ENCODE peak calls at places on chromosomes 11 and 22, in seven cellular contexts. X is upper lobe of left lung, E is body of pancreas, K is heart right ventricle, Y is K562, U is right lobe of liver, L is psoas muscle. S is an unnamed sample.

GRCh38 chr11:97966901-97967300 is 1053.8 kb upstream of the CNTN5 start:
- ATAC-seq in X (no peak), E (no peak), K (no peak), Y (no peak), U (no peak), L (no peak), S (no peak)

GRCh38 chr11:75013051-75013450 is 24.3 kb downstream of the NEU3 start:
- ATAC-seq in X (no peak), E (no peak), K (no peak), Y (peak; percentile 88), U (no peak), L (no peak), S (no peak)

GRCh38 chr22:37741312-37741795 is 44.5 kb downstream of the TRIOBP start:
- ATAC-seq in X (peak; percentile 57), E (no peak), K (peak; percentile 68), Y (no peak), U (peak; percentile 66), L (no peak), S (peak; percentile 75)

GRCh38 chr11:858993-859339 is 16.3 kb downstream of the TSPAN4 start:
- ATAC-seq in X (no peak), E (no peak), K (no peak), Y (no peak), U (no peak), L (no peak), S (no peak)

GRCh38 chr11:126619516-126619915 is 264.0 kb downstream of the ST3GAL4 start:
- ATAC-seq in X (no peak), E (no peak), K (no peak), Y (no peak), U (peak; percentile 88), L (no peak), S (no peak)

GRCh38 chr22:30183271-30183670 is 63.3 kb downstream of the LIF start:
- ATAC-seq in X (no peak), E (no peak), K (no peak), Y (no peak), U (no peak), L (no peak), S (no peak)

GRCh38 chr22:43427296-43428004 is 15.6 kb downstream of the MPPED1 start:
- ATAC-seq in X (no peak), E (no peak), K (no peak), Y (peak; percentile 59), U (no peak), L (no peak), S (no peak)

GRCh38 chr22:39101226-39101625 is 4.2 kb downstream of the APOBEC3H start:
- ATAC-seq in X (peak; percentile 17), E (no peak), K (no peak), Y (no peak), U (no peak), L (no peak), S (no peak)

GRCh38 chr11:13963169-13963948 is 836 bp downstream of the SPON1 start:
- ATAC-seq in X (no peak), E (peak; percentile 30), K (peak; percentile 45), Y (no peak), U (peak; percentile 5), L (no peak), S (peak; percentile 47)

GRCh38 chr22:24380220-24381218 is 46.9 kb upstream of the ADORA2A start:
- ATAC-seq in X (no peak), E (no peak), K (no peak), Y (no peak), U (no peak), L (peak; percentile 40), S (no peak)

GRCh38 chr11:115075340-115075739 is 397.0 kb downstream of the NXPE2 start:
- ATAC-seq in X (no peak), E (no peak), K (no peak), Y (no peak), U (no peak), L (no peak), S (no peak)

GRCh38 chr11:129237880-129238638 is 45.9 kb upstream of the ARHGAP32 start:
- ATAC-seq in X (no peak), E (no peak), K (no peak), Y (no peak), U (no peak), L (no peak), S (no peak)

GRCh38 chr11:66143264-66143566 is 73.1 kb downstream of the PACS1 start:
- ATAC-seq in X (no peak), E (peak; percentile 8), K (no peak), Y (no peak), U (no peak), L (no peak), S (no peak)

GRCh38 chr11:86176165-86176884 is 68.2 kb upstream of the EED start:
- ATAC-seq in X (peak; percentile 42), E (no peak), K (no peak), Y (peak; percentile 79), U (peak; percentile 75), L (no peak), S (no peak)

GRCh38 chr11:12767022-12767421 is 92.8 kb downstream of the TEAD1 start:
- ATAC-seq in X (no peak), E (no peak), K (no peak), Y (no peak), U (no peak), L (no peak), S (no peak)

GRCh38 chr11:58504232-58504631 is 3.7 kb downstream of the OR5B21 start:
- ATAC-seq in X (no peak), E (no peak), K (no peak), Y (no peak), U (no peak), L (no peak), S (no peak)

GRCh38 chr11:78773077-78773476 is 198.4 kb upstream of the NARS2 start:
- ATAC-seq in X (peak; percentile 38), E (no peak), K (no peak), Y (no peak), U (no peak), L (no peak), S (no peak)

GRCh38 chr22:18146389-18146753 is 3.6 kb upstream of the USP18 start:
- ATAC-seq in X (no peak), E (no peak), K (no peak), Y (no peak), U (no peak), L (no peak), S (no peak)

GRCh38 chr11:62934496-62934785 is 13.3 kb upstream of the CHRM1 start:
- ATAC-seq in X (no peak), E (no peak), K (no peak), Y (no peak), U (no peak), L (no peak), S (no peak)

GRCh38 chr22:25453557-25453956 is 110.9 kb upstream of the GRK3 start:
- ATAC-seq in X (no peak), E (no peak), K (no peak), Y (no peak), U (peak; percentile 80), L (no peak), S (no peak)

GRCh38 chr22:35592418-35592967 is 24.6 kb downstream of the MB start:
- ATAC-seq in X (peak; percentile 12), E (no peak), K (peak; percentile 45), Y (no peak), U (no peak), L (peak; percentile 9), S (peak; percentile 20)

GRCh38 chr11:3641701-3642070 is at the start of gene ART5:
- ATAC-seq in X (no peak), E (peak; percentile 8), K (no peak), Y (no peak), U (no peak), L (no peak), S (no peak)

GRCh38 chr11:75023446-75024067 is 34.8 kb downstream of the NEU3 start:
- ATAC-seq in X (no peak), E (no peak), K (peak; percentile 23), Y (peak; percentile 19), U (no peak), L (no peak), S (no peak)

GRCh38 chr11:118088531-118088930 is 1.8 kb upstream of the SMIM35 start:
- ATAC-seq in X (peak; percentile 58), E (no peak), K (peak; percentile 54), Y (peak; percentile 30), U (peak; percentile 71), L (no peak), S (peak; percentile 48)

DNA sequence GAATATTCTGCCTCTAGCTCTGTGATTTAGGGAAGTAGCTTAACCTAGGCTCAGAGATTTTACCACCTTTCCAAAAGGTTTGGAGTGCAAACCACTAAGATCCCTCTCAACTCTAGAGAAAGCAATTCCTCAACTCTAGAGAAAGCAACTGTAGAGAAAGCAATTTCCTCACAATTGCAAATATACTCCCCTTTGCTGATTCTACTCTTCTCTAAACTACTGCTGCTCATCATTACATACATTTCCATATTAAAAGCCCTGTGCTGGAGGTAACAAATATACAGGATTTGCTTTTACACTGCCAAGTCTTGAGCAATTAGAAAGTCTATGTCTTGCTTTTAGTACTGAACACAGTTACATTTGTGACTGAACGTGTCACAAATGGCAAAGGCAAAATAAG is 48.2 kb downstream of the ALG9 start:
- ATAC-seq in X (no peak), E (no peak), K (no peak), Y (no peak), U (no peak), L (no peak), S (no peak)
- H3K4me3 ChIP-seq in X (no peak overlapping the region), E (no peak overlapping the region), K (no peak overlapping the region), Y (no peak overlapping the region), U (no peak overlapping the region), L (no peak overlapping the region), S (no peak overlapping the region)

GRCh38 chr11:71240865-71241691 is 11.3 kb downstream of the SHANK2 start:
- ATAC-seq in X (peak; percentile 55), E (peak; percentile 82), K (peak; percentile 50), Y (no peak), U (peak; percentile 86), L (no peak), S (peak; percentile 31)
- H3K4me3 ChIP-seq in X (no peak overlapping the region), E (no peak overlapping the region), K (peak overlapping the region; percentile 7), Y (no peak overlapping the region), U (no peak overlapping the region), L (no peak overlapping the region), S (no peak overlapping the region)

GRCh38 chr22:23243006-23243573 is 62.8 kb downstream of the BCR start:
- ATAC-seq in X (no peak), E (no peak), K (no peak), Y (peak; percentile 65), U (no peak), L (no peak), S (no peak)
- H3K4me3 ChIP-seq in X (no peak overlapping the region), E (no peak overlapping the region), K (no peak overlapping the region), Y (no peak overlapping the region), U (no peak overlapping the region), L (no peak overlapping the region), S (no peak overlapping the region)

DNA sequence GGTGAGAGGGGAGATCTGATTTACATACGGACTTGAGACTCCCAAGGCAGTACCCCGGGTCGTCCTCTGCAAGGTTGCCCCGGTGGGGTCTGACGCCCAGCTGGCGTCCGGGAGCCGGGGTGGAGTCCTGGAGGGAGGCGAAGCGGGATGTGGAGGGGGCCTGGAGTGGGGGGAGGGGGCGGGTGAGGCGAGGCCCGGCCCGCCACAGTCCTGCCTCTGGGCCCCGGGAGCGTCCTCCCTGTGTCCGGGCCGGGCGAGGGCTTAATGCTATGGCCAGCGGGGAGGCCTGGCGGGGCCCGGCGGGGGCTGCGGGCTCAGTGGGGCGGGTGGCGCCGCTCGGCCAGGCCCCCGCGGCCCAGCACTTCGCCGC is 2.4 kb upstream of the MYBPC3 start:
- ATAC-seq in X (no peak), E (peak; percentile 40), K (peak; percentile 3), Y (no peak), U (no peak), L (no peak), S (peak; percentile 37)
- H3K4me3 ChIP-seq in X (peak overlapping the region; percentile 22), E (no peak overlapping the region), K (peak overlapping the region; percentile 63), Y (no peak overlapping the region), U (peak overlapping the region; percentile 52), L (peak overlapping the region; percentile 74), S (peak overlapping the region; percentile 61)